ENCODE peak calls at places on chromosomes 2 and 18, in five cellular contexts. D is heart left ventricle, E is ovary, F is stomach, M is uterus. U is an unnamed sample.

GRCh38 chr2:43222472-43223146 is 3.8 kb downstream of the ZFP36L2 start:
- DNase-seq in F (no peak), M (no peak), D (no peak), E (no peak), U (no peak)

GRCh38 chr2:37318401-37318800 is 6.2 kb downstream of the PRKD3 start:
- DNase-seq in D (no peak), E (no peak), F (no peak), M (no peak), U (no peak)

GRCh38 chr18:8117008-8117376 is 492.2 kb upstream of the RAB12 start:
- DNase-seq in E (no peak), M (no peak), D (no peak), F (no peak), U (no peak)

GRCh38 chr18:31241900-31242409 is 76.0 kb upstream of the DSG1 start:
- DNase-seq in M (no peak), D (no peak), F (no peak), E (no peak), U (no peak)

GRCh38 chr2:27961997-27962396 is 71.5 kb downstream of the BABAM2 start:
- DNase-seq in M (no peak), D (no peak), F (no peak), E (no peak), U (no peak)

GRCh38 chr18:45373286-45373880 is 241.9 kb upstream of the SLC14A2 start:
- DNase-seq in F (no peak), D (no peak), E (no peak), M (no peak), U (no peak)

GRCh38 chr2:118119158-118119715 is 31.0 kb downstream of the INSIG2 start:
- DNase-seq in F (no peak), M (no peak), D (no peak), E (no peak), U (no peak)

GRCh38 chr2:82837588-82838304 is 1621.3 kb downstream of the SUCLG1 start:
- DNase-seq in D (no peak), F (no peak), M (no peak), E (no peak), U (no peak)

GRCh38 chr2:231671617-231672350 is 36.5 kb upstream of the PTMA start:
- DNase-seq in M (no peak), D (no peak), F (peak), E (peak), U (no peak)

GRCh38 chr2:46490521-46491141 is 11.3 kb downstream of the TMEM247 start:
- DNase-seq in D (peak), E (peak), F (no peak), M (peak), U (peak)

GRCh38 chr2:15058015-15058414 is 425.5 kb downstream of the LRATD1 start:
- DNase-seq in E (no peak), F (no peak), D (no peak), M (no peak), U (no peak)

GRCh38 chr2:202377308-202377736 is 1.2 kb downstream of the BMPR2 start:
- DNase-seq in F (peak), M (peak), D (peak), E (peak), U (peak)

GRCh38 chr2:74658516-74658915 is 4.5 kb downstream of the SEMA4F start:
- DNase-seq in E (no peak), D (no peak), M (no peak), F (no peak), U (no peak)

GRCh38 chr18:36461551-36461987 is 164.1 kb downstream of the FHOD3 start:
- DNase-seq in M (no peak), F (no peak), D (no peak), E (no peak), U (no peak)

GRCh38 chr2:225041210-225041870 is 928 bp downstream of the DOCK10 start:
- DNase-seq in D (peak), F (peak), M (no peak), E (peak), U (peak)

GRCh38 chr18:79401494-79402208 is 5.9 kb downstream of the NFATC1 start:
- DNase-seq in M (no peak), D (peak), F (no peak), E (no peak), U (no peak)

GRCh38 chr2:225288986-225289385 is 110.5 kb upstream of the NYAP2 start:
- DNase-seq in D (no peak), E (no peak), F (no peak), M (no peak), U (no peak)

GRCh38 chr2:44918095-44918775 is 23.3 kb upstream of the SIX3 start:
- DNase-seq in E (no peak), D (no peak), M (no peak), F (no peak), U (no peak)

GRCh38 chr2:230925443-230925878 is 419 bp upstream of the GPR55 start:
- DNase-seq in E (no peak), M (no peak), D (peak), F (peak), U (no peak)

GRCh38 chr2:222535477-222535876 is 111.1 kb downstream of the SGPP2 start:
- DNase-seq in M (no peak), D (no peak), E (no peak), F (no peak), U (no peak)

GRCh38 chr2:129812071-129812470 is 167.4 kb upstream of the RAB6C start:
- DNase-seq in D (no peak), E (no peak), F (peak), M (no peak), U (peak)

GRCh38 chr2:138275881-138276280 is 225.7 kb upstream of the SPOPL start:
- DNase-seq in D (no peak), F (no peak), E (no peak), M (no peak), U (no peak)

GRCh38 chr18:52339891-52340371 is at the start of gene DCC:
- DNase-seq in D (no peak), M (no peak), F (peak), E (peak), U (peak)

DNA sequence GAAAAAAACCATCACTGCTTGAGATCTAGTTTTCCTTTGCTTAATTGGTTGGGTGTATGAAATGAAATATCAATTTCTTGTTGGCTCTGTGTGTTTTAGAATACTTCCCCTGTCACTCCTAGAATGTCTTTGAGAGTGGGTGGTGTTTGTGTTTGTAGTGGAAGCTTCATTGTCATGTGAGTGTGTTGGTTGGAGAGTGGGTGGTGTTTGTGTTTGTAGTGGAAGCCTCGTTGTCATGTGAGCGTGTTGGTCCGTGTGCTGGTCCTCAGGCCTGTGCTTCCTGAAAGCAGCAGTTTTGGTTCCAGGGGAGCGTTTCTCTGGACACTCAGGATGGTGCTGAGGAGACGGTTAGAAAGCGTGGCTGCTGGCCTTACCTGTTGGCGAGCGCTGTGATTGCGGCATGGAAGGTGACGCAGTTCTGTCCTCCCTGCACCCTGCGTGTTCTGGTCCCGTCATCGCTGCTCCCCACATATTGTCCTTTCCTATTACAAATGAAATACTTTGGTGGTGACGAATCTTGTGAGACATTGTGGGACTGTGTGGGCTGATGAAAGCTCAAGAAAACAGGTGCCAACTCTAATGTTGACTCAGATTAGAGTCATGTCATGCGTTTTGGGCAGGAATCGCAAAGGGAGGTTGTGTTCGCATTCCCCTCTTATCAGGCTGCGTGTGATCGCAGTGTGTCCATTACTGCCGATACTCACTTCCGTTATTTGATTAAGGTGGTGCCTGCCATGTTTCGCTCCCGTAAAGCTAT is 12.5 kb downstream of the ASB1 start:
- DNase-seq in F (peak), M (no peak), D (no peak), E (no peak), U (no peak)
- TF ChIP-seq POLR2A in F (no peak), M (no peak), D (no peak), E (no peak), U (no peak)

GRCh38 chr2:241010531-241011295 is 12.3 kb downstream of the SNED1 start:
- DNase-seq in F (no peak), E (peak), M (peak), D (no peak), U (no peak)

GRCh38 chr2:241011296-241011600 is 12.8 kb downstream of the SNED1 start:
- DNase-seq in F (peak), M (no peak), E (peak), D (no peak), U (peak)

GRCh38 chr2:241009191-241009590 is 10.8 kb downstream of the SNED1 start:
- DNase-seq in D (no peak), F (no peak), E (no peak), M (no peak), U (peak)

GRCh38 chr2:241008711-241009121 is 10.3 kb downstream of the SNED1 start:
- DNase-seq in F (peak), E (no peak), M (no peak), D (no peak), U (peak)

GRCh38 chr2:241009601-241010530 is 11.4 kb downstream of the SNED1 start:
- DNase-seq in M (peak), F (peak), E (peak), D (no peak), U (peak)
- TF ChIP-seq POLR2A in M (no peak), F (no peak), E (no peak), D (no peak), U (no peak)

GRCh38 chr2:219570194-219570923 is 980 bp downstream of the OBSL1 start:
- DNase-seq in E (peak), F (no peak), M (no peak), D (no peak), U (peak)

GRCh38 chr2:219573166-219573565 is 1.1 kb downstream of the INHA start:
- DNase-seq in D (no peak), F (no peak), M (no peak), E (no peak), U (no peak)

GRCh38 chr2:219570924-219571310 is 422 bp downstream of the OBSL1 start:
- DNase-seq in E (no peak), M (no peak), F (no peak), D (no peak), U (peak)

GRCh38 chr2:219572237-219573001 is at the start of gene INHA:
- DNase-seq in M (no peak), D (no peak), F (no peak), E (no peak), U (no peak)

DNA sequence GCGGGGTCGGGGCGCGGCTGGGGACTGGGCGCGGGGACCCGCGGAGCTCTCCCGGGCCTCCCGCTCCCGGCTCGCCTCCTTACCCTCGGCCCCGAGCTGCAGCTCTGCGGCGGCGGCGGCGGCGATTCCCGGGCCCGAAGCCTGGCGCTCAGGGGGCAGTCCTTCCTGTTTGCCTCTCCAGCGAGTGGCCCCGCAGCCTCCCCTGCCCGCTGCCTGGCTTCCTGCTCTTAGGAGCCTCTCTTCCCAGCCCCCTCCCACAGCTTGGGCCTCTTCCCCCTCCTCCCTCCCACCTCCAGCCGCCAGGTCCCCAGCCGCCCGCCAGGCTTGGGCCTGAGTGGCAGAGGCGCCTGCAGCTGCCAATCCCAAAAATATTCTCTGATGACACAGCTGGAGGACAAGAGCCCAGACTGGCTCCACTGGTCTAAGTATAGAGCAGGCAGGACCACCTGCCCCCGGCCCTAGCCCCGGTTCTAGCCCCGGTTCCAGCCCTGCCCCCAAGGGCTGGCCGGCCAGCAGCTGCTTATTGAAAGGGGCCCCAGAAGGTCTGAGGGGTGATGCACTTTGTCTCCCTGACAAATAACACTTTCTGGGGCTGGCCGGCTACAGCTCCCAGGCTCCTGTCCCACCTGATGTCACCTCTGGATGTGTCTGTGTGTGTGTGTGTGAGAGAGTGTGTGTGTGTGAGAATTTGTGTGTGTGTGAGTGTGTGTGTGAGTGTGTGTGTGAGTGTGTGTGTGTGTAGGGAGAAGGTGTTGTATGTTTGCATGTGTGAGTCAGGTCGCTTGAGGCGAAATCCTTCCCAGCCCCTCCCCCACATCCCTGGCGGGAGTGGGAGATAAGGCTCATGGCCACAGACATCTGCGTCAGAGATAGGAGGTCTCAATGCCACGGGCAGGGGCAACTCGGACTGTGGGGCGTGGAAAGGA is at the start of gene OBSL1:
- DNase-seq in M (peak), D (peak), F (peak), E (peak), U (peak)
- TF ChIP-seq POLR2A in M (no peak), D (no peak), F (no peak), E (peak), U (no peak)

DNA sequence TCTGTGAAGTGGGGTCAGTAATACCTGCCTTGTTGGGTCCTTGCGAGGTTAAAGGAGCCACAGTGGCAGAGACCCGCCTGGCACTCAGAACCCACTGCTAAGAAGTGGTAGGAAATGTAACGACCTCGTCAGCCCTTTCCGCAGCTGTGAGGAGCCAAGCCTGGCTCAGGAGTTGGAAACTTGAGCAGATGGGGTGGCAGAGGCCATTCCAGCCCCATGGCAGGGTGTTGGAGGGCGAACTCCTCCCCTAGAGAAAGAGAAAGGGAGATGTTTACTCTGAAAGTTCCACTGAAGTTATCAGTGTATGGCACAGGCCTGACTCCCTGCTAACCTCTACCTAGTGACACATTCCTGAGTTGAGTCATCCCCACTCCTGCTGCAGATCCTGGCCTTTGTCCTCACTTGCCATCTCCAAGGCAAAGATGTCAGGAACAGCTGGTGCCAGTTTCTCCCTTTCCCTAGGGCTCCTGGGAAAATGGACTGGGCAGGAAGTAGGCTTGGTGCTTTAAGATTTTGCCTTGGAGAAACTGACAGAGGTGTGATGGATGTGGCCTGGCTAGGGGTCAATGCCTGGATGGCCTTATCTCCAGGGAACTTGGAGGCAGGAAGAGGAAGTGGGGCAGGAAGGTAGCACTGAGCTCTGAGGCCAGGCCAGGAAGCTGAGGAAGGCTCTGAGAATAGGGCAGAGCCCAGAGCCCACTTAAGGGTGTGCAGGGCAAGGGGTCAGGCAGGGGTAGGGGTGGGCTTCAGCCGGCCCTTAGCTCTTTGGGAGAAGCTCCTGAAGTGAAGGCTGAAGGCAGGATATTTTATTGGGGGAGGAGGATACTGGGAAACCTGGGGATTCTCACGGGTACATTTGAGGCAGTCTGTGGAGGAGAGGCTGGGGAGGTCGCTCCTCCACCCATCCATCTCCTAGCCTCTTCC is 888 bp downstream of the VAMP5 start:
- DNase-seq in M (peak), F (peak), E (no peak), D (no peak), U (peak)
- TF ChIP-seq POLR2A in M (no peak), F (no peak), E (no peak), D (no peak), U (peak)

GRCh38 chr2:116833052-116833451 is 981.4 kb upstream of the DDX18 start:
- DNase-seq in M (no peak), D (no peak), F (no peak), E (no peak), U (no peak)

DNA sequence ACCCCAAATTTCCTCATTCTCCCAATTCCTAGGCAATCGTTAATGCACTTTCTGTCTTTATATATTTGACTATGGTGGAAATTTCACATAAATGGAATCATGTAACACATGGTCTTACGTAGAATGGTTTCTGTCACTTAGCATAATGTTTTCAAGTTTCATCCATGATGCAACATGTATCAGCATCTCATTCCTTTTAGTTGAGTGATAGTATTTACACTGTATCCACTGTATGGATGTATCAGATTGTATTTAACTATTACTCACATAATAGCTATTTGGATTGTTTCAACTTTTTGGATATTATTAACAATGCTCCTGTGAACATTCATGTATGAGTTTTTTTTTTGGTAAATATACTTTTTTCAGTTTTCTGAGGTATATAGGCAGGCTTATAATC is 982.3 kb upstream of the DDX18 start:
- DNase-seq in M (no peak), E (no peak), D (no peak), F (no peak), U (no peak)
- TF ChIP-seq POLR2A in M (no peak), E (no peak), D (no peak), F (no peak), U (no peak)

GRCh38 chr2:20378891-20379519 is 28.4 kb upstream of the PUM2 start:
- DNase-seq in F (peak), E (peak), M (peak), D (peak), U (peak)
- TF ChIP-seq POLR2A in F (no peak), E (no peak), M (no peak), D (no peak), U (no peak)

GRCh38 chr2:33478968-33479691 is 2.7 kb downstream of the RASGRP3 start:
- DNase-seq in E (no peak), F (no peak), D (no peak), M (no peak), U (no peak)
- TF ChIP-seq POLR2A in E (no peak), F (no peak), D (no peak), M (no peak), U (no peak)

DNA sequence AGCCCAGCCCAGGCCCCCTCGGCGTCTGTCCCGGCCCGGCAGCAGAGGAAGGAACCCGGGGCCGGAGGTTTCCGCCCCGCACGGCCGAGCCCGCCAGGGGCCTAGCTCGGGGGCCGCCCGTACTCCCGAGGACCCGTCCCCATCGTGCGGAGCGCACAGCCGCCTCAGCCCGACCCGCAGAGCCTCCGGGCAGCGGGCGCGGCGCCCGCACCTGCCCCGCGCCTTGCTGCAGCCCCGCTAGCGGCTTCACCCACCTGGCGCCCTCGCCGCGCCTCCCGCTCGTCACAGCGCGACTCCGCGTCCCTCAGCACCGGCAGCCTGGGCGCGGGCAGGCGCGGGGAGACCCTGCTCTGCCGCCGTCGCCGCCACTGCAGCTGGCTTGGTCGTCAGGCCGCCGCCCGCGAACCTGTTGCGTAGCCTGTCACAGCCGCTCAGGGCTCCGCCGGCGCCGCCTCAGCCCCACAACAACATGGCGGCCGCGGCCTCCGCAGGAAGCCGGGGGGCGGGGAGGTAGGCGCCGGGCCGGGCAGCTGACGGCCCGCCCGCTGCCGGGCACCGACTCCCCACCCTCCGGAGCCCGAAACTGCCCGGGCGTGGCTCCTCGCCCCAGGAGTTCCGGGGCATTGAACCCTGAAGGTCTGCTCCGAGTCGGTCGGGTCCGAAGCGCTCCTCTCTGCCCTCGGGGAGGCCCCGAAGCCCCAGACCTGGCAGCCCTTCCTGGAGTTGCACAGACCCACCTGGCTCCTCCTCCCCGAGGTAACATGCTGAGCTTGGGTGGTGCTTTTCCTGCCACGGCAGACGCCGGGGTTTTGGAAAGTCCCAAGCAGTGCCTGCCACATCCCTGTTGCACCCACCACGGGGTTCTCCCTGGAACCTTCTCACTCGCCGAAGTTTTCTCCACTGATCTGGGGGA is at the start of gene ITSN2:
- DNase-seq in F (peak), E (peak), D (peak), M (peak), U (peak)
- TF ChIP-seq POLR2A in F (no peak), E (peak), D (no peak), M (peak), U (peak)

GRCh38 chr2:142617461-142617860 is 260.0 kb upstream of the KYNU start:
- DNase-seq in M (no peak), D (no peak), F (no peak), E (no peak), U (no peak)

GRCh38 chr2:142615876-142616275 is 261.6 kb upstream of the KYNU start:
- DNase-seq in F (no peak), M (no peak), D (no peak), E (no peak), U (no peak)

GRCh38 chr2:142621287-142621686 is 256.2 kb upstream of the KYNU start:
- DNase-seq in F (no peak), D (no peak), E (no peak), M (no peak), U (no peak)
- TF ChIP-seq POLR2A in F (no peak), D (no peak), E (no peak), M (no peak), U (no peak)

GRCh38 chr2:119544075-119545031 is at the start of gene CFAP221:
- DNase-seq in M (peak), F (peak), D (peak), E (peak), U (peak)
- TF ChIP-seq POLR2A in M (no peak), F (no peak), D (no peak), E (no peak), U (no peak)

U was measured in adrenal gland.